ENCODE peak calls at places on chromosomes 11 and 22, in nine cellular contexts. C is EL; Y is SJSA1; D is fibroblast of the conjunctiva; P is activated CD4-positive, alpha-beta T cell treated with anti-CD3 and anti-CD28 coated beads, Interleukin-2, amount 50 U/mL, for 4 hours; O is amniotic stem cell; Z is GM06990; L is M059J; F is neuronal stem cell. I is an unnamed sample.

GRCh38 chr11:6405039-6405667 is 13.7 kb downstream of the APBB1 start:
- DNase-seq in C (no peak), Y (no peak), D (no peak), P (no peak), O (no peak), Z (no peak), L (no peak), F (peak), I (no peak)

GRCh38 chr11:26793517-26793916 is 71.7 kb upstream of the SLC5A12 start:
- DNase-seq in C (no peak), Y (no peak), D (no peak), P (no peak), O (no peak), Z (no peak), L (no peak), F (no peak), I (no peak)

GRCh38 chr22:17842386-17842785 is 68.1 kb upstream of the BID start:
- DNase-seq in C (no peak), Y (no peak), D (no peak), P (peak), O (no peak), Z (no peak), L (no peak), F (no peak), I (no peak)

GRCh38 chr22:32206774-32207758 is 2.2 kb upstream of the RFPL2 start:
- DNase-seq in C (peak), Y (no peak), D (no peak), P (peak), O (no peak), Z (no peak), L (peak), F (no peak), I (peak)

GRCh38 chr11:71342951-71343827 is 90.8 kb upstream of the SHANK2 start:
- DNase-seq in C (peak), Y (peak), D (no peak), P (no peak), O (peak), Z (no peak), L (peak), F (peak), I (peak)

GRCh38 chr11:45412521-45412920 is 126.4 kb upstream of the SYT13 start:
- DNase-seq in C (no peak), Y (no peak), D (no peak), P (no peak), O (no peak), Z (no peak), L (no peak), F (no peak), I (peak)

GRCh38 chr11:2551131-2551530 is 106.3 kb downstream of the KCNQ1 start:
- DNase-seq in C (no peak), Y (no peak), D (no peak), P (no peak), O (no peak), Z (no peak), L (no peak), F (no peak), I (no peak)

GRCh38 chr11:125946712-125947418 is 1.0 kb downstream of the VSIG10L2 start:
- DNase-seq in C (no peak), Y (no peak), D (no peak), P (no peak), O (no peak), Z (no peak), L (no peak), F (no peak), I (no peak)

GRCh38 chr11:96307748-96308133 is 35.3 kb downstream of the MAML2 start:
- DNase-seq in C (peak), Y (peak), D (peak), P (no peak), O (peak), Z (no peak), L (peak), F (no peak), I (peak)